ENCODE peak calls at places on chromosomes 3 and 15, in ten cellular contexts. N, I, D, U, P, Y, X, L, B and T are unnamed samples.

GRCh38 chr15:70066422-70066821 is 31.3 kb downstream of the TLE3 start:
- DNase-seq in U (no peak), D (no peak), X (no peak), I (no peak), N (no peak), B (no peak), Y (no peak), P (no peak), L (peak), T (no peak)

GRCh38 chr3:5312278-5312677 is 124.8 kb downstream of the EDEM1 start:
- DNase-seq in U (no peak), L (no peak), Y (no peak), N (no peak), X (no peak), P (no peak), I (no peak), B (no peak), D (no peak), T (no peak)

GRCh38 chr15:83930813-83931212 is 276.9 kb downstream of the ADAMTSL3 start:
- DNase-seq in D (no peak), I (no peak), B (no peak), Y (no peak), N (no peak), P (no peak), L (no peak), U (no peak), X (peak), T (no peak)

GRCh38 chr3:58521917-58522680 is 14.9 kb downstream of the ACOX2 start:
- DNase-seq in I (peak), Y (no peak), X (no peak), D (peak), P (no peak), L (no peak), B (peak), U (no peak), N (no peak), T (no peak)

GRCh38 chr3:148992027-148992634 is 791 bp downstream of the GYG1 start:
- DNase-seq in N (peak), D (peak), Y (peak), P (no peak), X (peak), U (peak), L (peak), B (no peak), I (no peak), T (peak)

GRCh38 chr15:45884289-45884688 is 249.5 kb downstream of the SQOR start:
- DNase-seq in Y (peak), N (no peak), D (no peak), X (no peak), B (no peak), L (no peak), I (no peak), U (no peak), P (no peak), T (no peak)

GRCh38 chr3:111080357-111080937 is 8.8 kb downstream of the NECTIN3 start:
- DNase-seq in B (no peak), L (peak), I (no peak), P (no peak), X (no peak), N (no peak), U (no peak), Y (peak), D (peak), T (peak)

GRCh38 chr15:77025066-77025435 is 30.1 kb downstream of the PSTPIP1 start:
- DNase-seq in I (no peak), N (no peak), P (no peak), X (no peak), U (peak), L (no peak), D (no peak), Y (no peak), B (no peak), T (no peak)

GRCh38 chr15:93035953-93036810 is 52.8 kb downstream of the RGMA start:
- DNase-seq in N (peak), I (no peak), L (peak), X (no peak), D (peak), U (peak), Y (peak), B (no peak), P (no peak), T (peak)

GRCh38 chr3:188627652-188628051 is 473.7 kb downstream of the LPP start:
- DNase-seq in X (no peak), U (no peak), I (no peak), P (no peak), L (peak), N (no peak), D (no peak), Y (no peak), B (no peak), T (no peak)

GRCh38 chr15:89118481-89118989 is 30.3 kb downstream of the ABHD2 start:
- DNase-seq in L (no peak), X (no peak), D (no peak), Y (no peak), U (no peak), I (no peak), N (no peak), B (no peak), P (no peak), T (no peak)

GRCh38 chr15:99433026-99433756 is 132.6 kb upstream of the MEF2A start:
- DNase-seq in N (no peak), P (no peak), X (no peak), D (no peak), I (no peak), Y (no peak), B (no peak), U (peak), L (peak), T (no peak)

GRCh38 chr15:77650285-77650684 is 17.6 kb upstream of the LINGO1 start:
- DNase-seq in I (no peak), N (peak), U (no peak), X (no peak), L (no peak), D (peak), P (no peak), B (no peak), Y (peak), T (no peak)

GRCh38 chr15:90173372-90173771 is 27.8 kb upstream of the SEMA4B start:
- DNase-seq in X (no peak), B (no peak), U (no peak), I (no peak), P (no peak), D (no peak), Y (no peak), L (no peak), N (no peak), T (no peak)

GRCh38 chr15:71697236-71697635 is 113.1 kb upstream of the NR2E3 start:
- DNase-seq in D (no peak), B (no peak), U (no peak), N (no peak), Y (no peak), P (no peak), I (no peak), X (no peak), L (no peak), T (no peak)

GRCh38 chr3:11545186-11545851 is 98.4 kb downstream of the VGLL4 start:
- DNase-seq in N (no peak), U (peak), B (no peak), L (peak), D (no peak), X (no peak), Y (no peak), I (no peak), P (no peak), T (no peak)

GRCh38 chr3:142586803-142587406 is 8.4 kb upstream of the ATR start:
- DNase-seq in I (no peak), U (no peak), L (peak), B (no peak), D (peak), N (peak), X (peak), P (no peak), Y (peak), T (peak)

GRCh38 chr3:134298281-134298680 is 47.6 kb upstream of the RYK start:
- DNase-seq in I (no peak), U (no peak), B (no peak), N (no peak), P (no peak), L (no peak), X (no peak), D (no peak), Y (no peak), T (no peak)

GRCh38 chr15:97115764-97116075 is 785.2 kb downstream of the NR2F2 start:
- DNase-seq in U (no peak), X (no peak), N (no peak), I (no peak), L (no peak), B (no peak), P (no peak), D (no peak), Y (no peak), T (no peak)

GRCh38 chr3:139870000-139870675 is 64.8 kb upstream of the CLSTN2 start:
- DNase-seq in Y (no peak), P (no peak), X (no peak), L (no peak), U (no peak), D (no peak), N (no peak), I (no peak), B (no peak), T (no peak)

GRCh38 chr3:134640872-134641470 is 9.9 kb downstream of the KY start:
- DNase-seq in L (peak), X (peak), Y (peak), I (peak), B (no peak), N (no peak), D (peak), P (no peak), U (no peak), T (peak)

GRCh38 chr3:140834266-140835037 is 107.2 kb upstream of the SLC25A36 start:
- DNase-seq in X (no peak), U (no peak), I (no peak), B (no peak), L (no peak), D (no peak), Y (no peak), P (no peak), N (no peak), T (no peak)

GRCh38 chr15:84604804-84605203 is 4.0 kb downstream of the ZSCAN2 start:
- DNase-seq in P (no peak), B (no peak), X (no peak), I (no peak), Y (no peak), U (no peak), L (no peak), N (peak), D (no peak), T (no peak)

GRCh38 chr3:13704174-13704573 is 155.2 kb downstream of the FBLN2 start:
- DNase-seq in D (no peak), I (no peak), U (no peak), P (no peak), Y (no peak), L (no peak), N (no peak), X (no peak), B (no peak), T (no peak)

GRCh38 chr15:48646364-48646763 is 855 bp upstream of the FBN1 start:
- DNase-seq in I (no peak), U (no peak), N (no peak), L (no peak), Y (no peak), B (no peak), P (no peak), X (no peak), D (no peak), T (no peak)

GRCh38 chr3:102140116-102140515 is 290.8 kb downstream of the NFKBIZ start:
- DNase-seq in X (no peak), D (no peak), P (no peak), U (no peak), B (no peak), L (no peak), I (no peak), N (no peak), Y (no peak), T (no peak)

GRCh38 chr3:187616307-187616939 is 53.8 kb downstream of the SST start:
- DNase-seq in P (no peak), L (peak), D (peak), U (no peak), N (peak), B (no peak), X (peak), I (no peak), Y (peak), T (peak)

GRCh38 chr3:124429129-124429815 is 301.0 kb upstream of the UMPS start:
- DNase-seq in N (no peak), L (peak), X (peak), I (no peak), B (no peak), Y (no peak), D (no peak), P (no peak), U (no peak), T (no peak)

GRCh38 chr15:49627407-49627877 is 6.6 kb downstream of the DTWD1 start:
- DNase-seq in P (no peak), L (peak), I (no peak), D (no peak), U (no peak), N (no peak), Y (no peak), B (no peak), X (no peak), T (no peak)

GRCh38 chr15:76064375-76064774 is 4.6 kb downstream of the TMEM266 start:
- DNase-seq in L (no peak), D (no peak), I (no peak), B (no peak), Y (no peak), U (no peak), X (no peak), P (no peak), N (no peak), T (no peak)

GRCh38 chr3:100873624-100874023 is 119.6 kb downstream of the ABI3BP start:
- DNase-seq in X (no peak), I (no peak), Y (no peak), L (no peak), N (no peak), B (no peak), D (no peak), U (no peak), P (no peak), T (no peak)

GRCh38 chr3:72004749-72005292 is 219.9 kb upstream of the PROK2 start:
- DNase-seq in P (no peak), U (no peak), Y (no peak), N (no peak), L (peak), X (no peak), D (no peak), I (no peak), B (no peak), T (no peak)

GRCh38 chr15:37102315-37103021 is 2.1 kb upstream of the MEIS2 start:
- DNase-seq in Y (no peak), I (no peak), N (no peak), D (no peak), X (no peak), B (no peak), L (no peak), U (peak), P (no peak), T (peak)

GRCh38 chr3:71998995-71999673 is 214.2 kb upstream of the PROK2 start:
- DNase-seq in B (no peak), N (peak), I (no peak), X (no peak), Y (no peak), U (no peak), D (no peak), L (peak), P (no peak), T (no peak)

GRCh38 chr15:67824900-67825879 is at the start of gene SKOR1:
- DNase-seq in L (peak), N (peak), X (no peak), I (no peak), P (no peak), Y (no peak), B (no peak), D (peak), U (peak), T (no peak)